ENCODE peak calls at places on chromosomes 11 and 22, in five cellular contexts. P, J, Z, Q and B are unnamed samples.

GRCh38 chr11:33721291-33721840 is 14.9 kb downstream of the CD59 start:
- DNase-seq in J (no peak), Z (no peak), Q (no peak), P (no peak), B (peak)

GRCh38 chr22:49768511-49768910 is 59.2 kb downstream of the BRD1 start:
- DNase-seq in Q (no peak), P (no peak), Z (no peak), J (no peak), B (no peak)

GRCh38 chr22:23302171-23303002 is 122.1 kb downstream of the BCR start:
- DNase-seq in Q (peak), P (no peak), Z (no peak), J (no peak), B (no peak)

GRCh38 chr22:38124236-38124974 is 13.9 kb upstream of the BAIAP2L2 start:
- DNase-seq in P (no peak), Z (no peak), J (no peak), Q (no peak), B (no peak)

GRCh38 chr22:50684986-50685385 is 12.4 kb downstream of the SHANK3 start:
- DNase-seq in J (no peak), Q (no peak), Z (no peak), P (no peak), B (peak)

GRCh38 chr11:105156231-105156630 is 16.7 kb upstream of the CARD18 start:
- DNase-seq in Z (no peak), Q (no peak), J (no peak), P (peak), B (no peak)

GRCh38 chr22:42949159-42949558 is 65.8 kb downstream of the PACSIN2 start:
- DNase-seq in P (no peak), Z (no peak), J (peak), Q (no peak), B (peak)

GRCh38 chr11:116078101-116078561 is 573.9 kb upstream of the CADM1 start:
- DNase-seq in Z (no peak), P (peak), Q (no peak), J (no peak), B (peak)

GRCh38 chr22:42544686-42545085 is 9.1 kb upstream of the SERHL2 start:
- DNase-seq in P (peak), Q (no peak), J (peak), Z (no peak), B (peak)

GRCh38 chr11:61635787-61636186 is 44.4 kb upstream of the DAGLA start:
- DNase-seq in Q (no peak), P (no peak), J (no peak), Z (no peak), B (no peak)

GRCh38 chr22:43572710-43573109 is 160.9 kb downstream of the MPPED1 start:
- DNase-seq in J (no peak), Z (no peak), P (no peak), Q (no peak), B (no peak)

GRCh38 chr22:39995346-39996252 is 845 bp downstream of the FAM83F start:
- DNase-seq in P (no peak), J (no peak), Q (no peak), Z (no peak), B (no peak)

GRCh38 chr11:68948948-68949347 is 31.8 kb downstream of the MRGPRD start:
- DNase-seq in Q (no peak), P (no peak), J (no peak), Z (no peak), B (no peak)

GRCh38 chr11:118625976-118626375 is 18.6 kb downstream of the PHLDB1 start:
- DNase-seq in P (no peak), J (no peak), Q (peak), Z (no peak), B (no peak)

GRCh38 chr11:133277886-133278285 is 254.4 kb downstream of the OPCML start:
- DNase-seq in J (no peak), Q (no peak), Z (no peak), P (no peak), B (no peak)

GRCh38 chr11:8097926-8098325 is 16.9 kb downstream of the TUB start:
- DNase-seq in J (no peak), Q (no peak), P (no peak), Z (peak), B (no peak)

GRCh38 chr22:36144886-36145541 is 15.5 kb downstream of the APOL3 start:
- DNase-seq in P (peak), Z (peak), J (peak), Q (no peak), B (peak)

GRCh38 chr11:16612801-16613400 is 125.5 kb upstream of the C11orf58 start:
- DNase-seq in P (no peak), J (no peak), Q (no peak), Z (no peak), B (peak)

GRCh38 chr11:69239320-69240040 is 54.5 kb upstream of the MYEOV start:
- DNase-seq in P (no peak), J (no peak), Z (no peak), Q (no peak), B (no peak)

GRCh38 chr22:27139935-27140493 is 482.6 kb downstream of the MIAT start:
- DNase-seq in J (peak), Z (no peak), Q (no peak), P (no peak), B (peak)

GRCh38 chr11:279040-279965 is 1.1 kb downstream of the NLRP6 start:
- DNase-seq in J (no peak), Z (no peak), Q (no peak), P (no peak), B (no peak)

GRCh38 chr22:37701121-37701786 is 4.4 kb downstream of the TRIOBP start:
- DNase-seq in J (no peak), Z (no peak), P (no peak), Q (no peak), B (peak)

GRCh38 chr11:69510471-69511357 is 29.3 kb downstream of the LINC01488 start:
- DNase-seq in Q (no peak), Z (no peak), J (no peak), P (no peak), B (peak)

GRCh38 chr11:134958336-134958640 is 546.2 kb upstream of the B3GAT1 start:
- DNase-seq in J (no peak), Q (no peak), Z (no peak), P (no peak), B (no peak)

GRCh38 chr11:82996966-82997606 is 74.6 kb downstream of the RAB30 start:
- DNase-seq in J (no peak), P (no peak), Z (no peak), Q (no peak), B (no peak)

GRCh38 chr11:27717801-27718229 is 17.6 kb upstream of the BDNF start:
- DNase-seq in Z (no peak), J (peak), P (no peak), Q (no peak), B (no peak)

GRCh38 chr22:36873614-36874308 is 13.0 kb downstream of the NCF4 start:
- DNase-seq in J (peak), Q (peak), Z (no peak), P (peak), B (peak)

GRCh38 chr22:18000441-18001039 is 23.8 kb downstream of the MICAL3 start:
- DNase-seq in P (no peak), Z (peak), Q (no peak), J (peak), B (no peak)
- TF ChIP-seq MAFK in P (no peak), Z (no peak), Q (no peak), J (no peak), B (no peak)

DNA sequence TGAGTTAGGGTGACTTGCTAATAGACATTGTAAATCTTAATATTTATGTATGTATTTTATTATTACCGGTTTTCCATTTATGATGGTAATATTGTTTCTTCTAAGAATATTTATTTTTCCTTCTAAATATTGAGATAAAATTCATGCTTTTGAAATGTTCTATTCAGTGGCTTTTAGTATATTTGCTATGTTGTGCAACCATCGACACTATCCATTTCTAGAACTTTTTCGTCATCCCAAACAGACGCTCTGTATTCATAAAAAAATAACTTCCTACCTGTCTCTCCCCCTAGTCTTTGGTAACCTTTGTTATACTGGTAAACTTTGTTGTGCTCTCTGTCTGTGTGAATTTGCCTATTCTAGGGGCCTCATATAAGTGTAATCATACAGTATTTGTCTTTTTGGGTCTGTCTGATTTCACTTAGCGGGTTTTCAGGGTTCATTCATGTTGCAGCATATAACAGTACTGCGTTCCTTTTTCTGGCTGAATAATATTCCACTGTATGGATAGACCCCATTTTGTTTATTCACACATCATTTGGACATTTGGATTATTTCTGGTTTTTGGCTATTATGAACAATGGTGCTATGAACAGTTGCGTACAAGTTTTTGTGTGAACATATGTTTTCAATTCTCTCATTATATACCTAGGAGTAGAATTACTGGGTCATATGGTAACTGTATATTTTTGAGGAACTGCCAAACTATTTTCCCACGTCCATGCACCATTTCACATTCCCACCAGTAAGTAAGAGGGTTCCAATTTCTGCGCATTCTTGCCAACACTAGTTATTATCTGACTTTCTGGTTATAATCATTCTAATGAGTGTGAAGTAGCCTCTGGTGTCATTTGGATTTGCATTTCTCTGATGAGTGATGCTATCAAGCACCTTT is 15.9 kb downstream of the NEAT1 start:
- DNase-seq in J (peak), P (no peak), Q (no peak), Z (no peak), B (peak)
- TF ChIP-seq MAFK in J (no peak), P (no peak), Q (no peak), Z (no peak), B (no peak)

GRCh38 chr11:95301497-95301896 is 70.5 kb upstream of the SESN3 start:
- DNase-seq in J (no peak), P (no peak), Z (no peak), Q (no peak), B (no peak)
- TF ChIP-seq MAFK in J (no peak), P (no peak), Z (no peak), Q (no peak), B (no peak)

DNA sequence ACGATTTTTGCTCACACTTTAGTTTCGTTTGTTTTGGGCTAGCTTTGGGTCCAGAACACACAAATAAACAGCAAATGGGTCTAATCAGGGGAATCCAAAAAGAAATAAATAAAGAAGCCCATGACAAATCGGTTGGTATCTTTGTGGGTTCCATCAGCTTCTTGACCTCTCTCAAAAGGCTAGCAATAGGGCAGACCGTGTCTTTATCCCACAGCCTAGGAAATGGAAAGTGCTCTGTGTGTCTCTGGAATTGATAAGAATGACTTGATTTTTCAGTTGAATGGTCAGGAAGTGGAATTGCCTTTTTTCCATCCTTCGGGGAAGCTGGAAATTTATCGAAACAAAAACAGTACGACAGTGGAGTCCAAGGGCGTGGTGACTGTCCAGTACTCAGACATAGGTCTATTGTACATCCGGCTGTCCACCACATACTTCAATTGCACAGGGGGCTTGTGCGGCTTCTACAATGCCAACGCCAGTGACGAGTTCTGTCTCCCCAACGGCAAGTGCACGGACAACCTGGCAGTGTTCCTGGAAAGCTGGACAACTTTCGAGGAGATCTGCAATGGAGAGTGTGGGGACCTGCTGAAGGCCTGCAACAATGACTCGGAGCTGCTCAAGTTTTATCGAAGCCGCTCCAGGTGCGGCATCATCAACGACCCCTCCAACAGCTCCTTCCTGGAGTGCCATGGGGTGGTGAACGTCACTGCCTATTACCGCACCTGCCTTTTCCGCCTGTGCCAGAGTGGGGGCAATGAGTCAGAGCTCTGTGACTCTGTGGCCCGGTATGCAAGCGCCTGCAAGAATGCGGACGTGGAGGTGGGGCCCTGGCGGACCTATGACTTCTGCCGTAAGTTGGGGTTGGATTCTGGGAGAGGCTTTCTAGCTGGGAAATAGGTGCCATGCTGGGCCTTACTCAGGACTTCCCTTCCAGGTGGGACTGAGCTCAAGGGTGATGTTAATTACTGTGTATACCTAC is 28.6 kb downstream of the TECTA start:
- DNase-seq in Z (no peak), J (no peak), Q (no peak), P (no peak), B (no peak)
- TF ChIP-seq MAFK in Z (no peak), J (no peak), Q (no peak), P (no peak), B (no peak)

DNA sequence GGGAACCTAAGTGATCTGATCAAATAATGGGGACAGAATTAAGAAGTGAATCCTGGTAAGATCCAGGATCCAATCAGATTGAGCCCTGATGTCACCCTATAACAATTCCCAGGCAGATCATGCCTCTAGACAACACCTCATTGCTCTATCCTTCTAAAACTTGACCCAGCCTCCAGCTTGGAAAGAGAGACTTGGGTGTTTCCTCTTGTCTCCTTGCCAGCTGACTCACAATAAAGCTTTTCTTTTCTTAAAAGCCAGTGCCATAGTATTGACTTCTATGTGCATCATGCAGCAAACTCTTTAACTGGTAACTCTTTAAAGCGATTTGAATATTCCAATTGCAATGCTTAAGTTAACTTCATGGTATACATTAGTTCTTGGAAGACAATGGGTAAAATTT is 109.6 kb upstream of the CHORDC1 start:
- DNase-seq in Z (no peak), P (no peak), Q (no peak), J (no peak), B (no peak)
- TF ChIP-seq MAFK in Z (no peak), P (no peak), Q (no peak), J (no peak), B (no peak)

GRCh38 chr11:108916290-108916689 is 251.4 kb downstream of the DDX10 start:
- DNase-seq in P (no peak), Q (no peak), Z (no peak), J (no peak), B (peak)

GRCh38 chr11:108914211-108914610 is 249.3 kb downstream of the DDX10 start:
- DNase-seq in P (no peak), Q (no peak), J (no peak), Z (no peak), B (no peak)

GRCh38 chr11:108915666-108916065 is 250.8 kb downstream of the DDX10 start:
- DNase-seq in P (no peak), Q (no peak), J (no peak), Z (no peak), B (peak)

GRCh38 chr11:108914981-108915380 is 250.1 kb downstream of the DDX10 start:
- DNase-seq in Q (no peak), P (no peak), J (no peak), Z (no peak), B (peak)

GRCh38 chr11:108916935-108917334 is 252.1 kb downstream of the DDX10 start:
- DNase-seq in Z (no peak), Q (no peak), J (no peak), P (no peak), B (no peak)
- TF ChIP-seq MAFK in Z (no peak), Q (no peak), J (no peak), P (no peak), B (no peak)

GRCh38 chr11:37264783-37265182 is 666.7 kb upstream of the RAG2 start:
- DNase-seq in P (no peak), J (no peak), Z (no peak), Q (no peak), B (no peak)
- TF ChIP-seq MAFK in P (no peak), J (no peak), Z (no peak), Q (no peak), B (no peak)

GRCh38 chr11:120339394-120339890 is 3.2 kb downstream of the ARHGEF12 start:
- DNase-seq in Q (peak), J (no peak), Z (no peak), P (peak), B (peak)
- TF ChIP-seq MAFK in Q (peak), J (no peak), Z (no peak), P (no peak), B (no peak)